ENCODE peak calls at places on chromosomes 13 and 19, in four cellular contexts. S is foreskin melanocyte, D is NCI-H2081, R is activated T-cell treated with anti-CD3 and anti-CD28 coated beads for 24 hours. O is an unnamed sample.

GRCh38 chr13:109779074-109779473 is 7.3 kb downstream of the IRS2 start:
- DNase-seq in D (peak), S (no peak), R (no peak), O (no peak)

GRCh38 chr13:65679240-65679639 is 1550.9 kb downstream of the PCDH9 start:
- DNase-seq in S (no peak), D (no peak), R (no peak), O (no peak)

GRCh38 chr13:108963846-108964600 is 334.6 kb downstream of the MYO16 start:
- DNase-seq in R (no peak), D (no peak), S (no peak), O (no peak)

GRCh38 chr19:6232567-6232966 is 47.2 kb downstream of the MLLT1 start:
- DNase-seq in S (no peak), R (no peak), D (no peak), O (no peak)

GRCh38 chr19:3857449-3858003 is 11.3 kb downstream of the ZFR2 start:
- DNase-seq in R (no peak), D (peak), S (no peak), O (no peak)

GRCh38 chr13:97448503-97449251 is 14.7 kb downstream of the RAP2A start:
- DNase-seq in S (no peak), D (no peak), R (no peak), O (no peak)

GRCh38 chr13:47299316-47299715 is 402.5 kb upstream of the HTR2A start:
- DNase-seq in S (no peak), D (no peak), R (no peak), O (no peak)

GRCh38 chr13:35534343-35534742 is 57.9 kb upstream of the MAB21L1 start:
- DNase-seq in D (no peak), S (no peak), R (no peak), O (no peak)

GRCh38 chr13:94640676-94641075 is 39.0 kb downstream of the GPR180 start:
- DNase-seq in D (no peak), R (no peak), S (no peak), O (no peak)

GRCh38 chr13:92833071-92833470 is 393.5 kb upstream of the GPC6 start:
- DNase-seq in S (no peak), D (no peak), R (no peak), O (no peak)

GRCh38 chr19:35211545-35212230 is 16.9 kb downstream of the FAM187B start:
- DNase-seq in D (no peak), S (no peak), R (peak), O (peak)

GRCh38 chr19:15015946-15016542 is 33.2 kb upstream of the CASP14 start:
- DNase-seq in D (no peak), R (no peak), S (no peak), O (no peak)

GRCh38 chr13:89315287-89315686 is 1644.1 kb downstream of the SLITRK5 start:
- DNase-seq in R (no peak), S (no peak), D (no peak), O (no peak)

GRCh38 chr13:73934215-73934623 is 200.0 kb downstream of the KLF12 start:
- DNase-seq in R (no peak), D (no peak), S (no peak), O (no peak)

GRCh38 chr19:43641333-43641732 is 1.7 kb upstream of the CADM4 start:
- DNase-seq in R (no peak), D (no peak), S (no peak), O (no peak)

GRCh38 chr13:107117327-107118012 is 549.5 kb upstream of the ARGLU1 start:
- DNase-seq in D (no peak), S (no peak), R (no peak), O (no peak)

GRCh38 chr13:40503026-40503425 is 163.4 kb downstream of the FOXO1 start:
- DNase-seq in S (no peak), D (no peak), R (no peak), O (no peak)

GRCh38 chr13:113021811-113022210 is 52.8 kb downstream of the MCF2L start:
- DNase-seq in D (no peak), R (no peak), S (no peak), O (no peak)

GRCh38 chr19:55341191-55342043 is 1.7 kb downstream of the KMT5C start:
- DNase-seq in S (no peak), D (peak), R (peak), O (peak)

GRCh38 chr19:1254081-1254527 is 5.7 kb downstream of the MIDN start:
- DNase-seq in S (peak), R (no peak), D (no peak), O (peak)

GRCh38 chr13:79831556-79831955 is 350.6 kb downstream of the NDFIP2 start:
- DNase-seq in D (no peak), S (no peak), R (no peak), O (no peak)

GRCh38 chr13:112392719-112393118 is 16.6 kb downstream of the SPACA7 start:
- DNase-seq in R (no peak), S (no peak), D (no peak), O (no peak)

GRCh38 chr19:45045671-45046353 is 7.0 kb downstream of the CLASRP start:
- DNase-seq in R (no peak), S (peak), D (no peak), O (peak)

GRCh38 chr19:9309974-9310446 is 372 bp upstream of the ZNF699 start:
- DNase-seq in D (peak), R (no peak), S (no peak), O (no peak)

GRCh38 chr13:30763786-30764440 is 28.6 kb downstream of the ALOX5AP start:
- DNase-seq in S (no peak), D (no peak), R (no peak), O (no peak)

GRCh38 chr19:3407556-3408516 is 41.5 kb downstream of the NFIC start:
- DNase-seq in D (no peak), S (no peak), R (no peak), O (peak)

GRCh38 chr13:113489549-113490495 is 689 bp downstream of the DCUN1D2 start:
- DNase-seq in R (peak), D (peak), S (no peak), O (peak)

GRCh38 chr13:112465251-112466131 is 89.3 kb downstream of the SPACA7 start:
- DNase-seq in D (no peak), S (no peak), R (no peak), O (no peak)